ENCODE peak calls at places on chromosomes 4 and X, in ten cellular contexts. A is myocyte; Q is hippocampal formation; H is AG04450; P is BJ; V is activated T-cell treated with anti-CD3 and anti-CD28 coated beads, Interleukin-2, amount 50 U/mL, for 72 hours; O is HAP-1; D is AML-193; U is posterior vena cava; W is HS-5. Y is an unnamed sample.

GRCh38 chr4:99219072-99219471 is at the start of gene ADH6:
- DNase-seq in A (no peak), Q (no peak), H (no peak), P (no peak), V (no peak), O (no peak), D (no peak), U (no peak), W (no peak), Y (no peak)

GRCh38 chrX:129043138-129043537 is 480.2 kb downstream of the SMARCA1 start:
- DNase-seq in A (no peak), Q (no peak), H (no peak), P (no peak), V (no peak), O (no peak), D (no peak), U (no peak), W (no peak), Y (no peak)

GRCh38 chrX:44440006-44440405 is 96.5 kb upstream of the EFHC2 start:
- DNase-seq in A (no peak), Q (no peak), H (no peak), P (no peak), V (no peak), O (no peak), D (no peak), U (no peak), W (no peak), Y (no peak)

GRCh38 chr4:20317424-20317985 is 65.8 kb downstream of the SLIT2 start:
- DNase-seq in A (no peak), Q (no peak), H (no peak), P (no peak), V (no peak), O (peak), D (no peak), U (no peak), W (no peak), Y (no peak)

GRCh38 chrX:85084770-85085393 is 81.2 kb downstream of the APOOL start:
- DNase-seq in A (peak), Q (peak), H (peak), P (no peak), V (peak), O (peak), D (no peak), U (no peak), W (no peak), Y (no peak)

GRCh38 chrX:118216488-118216887 is 99.9 kb upstream of the KLHL13 start:
- DNase-seq in A (no peak), Q (no peak), H (no peak), P (no peak), V (no peak), O (no peak), D (no peak), U (no peak), W (no peak), Y (peak)

GRCh38 chrX:79366888-79367749 is at the start of gene ITM2A:
- DNase-seq in A (no peak), Q (no peak), H (no peak), P (no peak), V (peak), O (peak), D (peak), U (peak), W (no peak), Y (peak)

GRCh38 chrX:154727418-154728323 is 23.2 kb downstream of the GAB3 start:
- DNase-seq in A (peak), Q (no peak), H (no peak), P (no peak), V (no peak), O (no peak), D (peak), U (no peak), W (no peak), Y (no peak)

GRCh38 chr4:2802618-2803531 is 10.0 kb downstream of the SH3BP2 start:
- DNase-seq in A (no peak), Q (no peak), H (no peak), P (no peak), V (no peak), O (no peak), D (no peak), U (peak), W (no peak), Y (peak)

GRCh38 chr4:8238515-8239053 is 31.0 kb upstream of the HTRA3 start:
- DNase-seq in A (no peak), Q (no peak), H (no peak), P (no peak), V (no peak), O (no peak), D (no peak), U (no peak), W (no peak), Y (peak)

GRCh38 chr4:15964159-15964558 is 1.2 kb upstream of the FGFBP2 start:
- DNase-seq in A (no peak), Q (no peak), H (no peak), P (no peak), V (no peak), O (no peak), D (no peak), U (no peak), W (no peak), Y (no peak)

GRCh38 chr4:121792966-121793365 is 8.2 kb upstream of the EXOSC9 start:
- DNase-seq in A (no peak), Q (no peak), H (no peak), P (no peak), V (no peak), O (no peak), D (no peak), U (no peak), W (no peak), Y (no peak)

GRCh38 chrX:80335062-80335830 is 85.0 kb upstream of the TENT5D start:
- DNase-seq in A (no peak), Q (no peak), H (no peak), P (no peak), V (peak), O (peak), D (no peak), U (peak), W (no peak), Y (peak)

GRCh38 chr4:154329268-154329858 is 162.2 kb downstream of the DCHS2 start:
- DNase-seq in A (peak), Q (no peak), H (no peak), P (no peak), V (no peak), O (no peak), D (peak), U (no peak), W (no peak), Y (no peak)